ENCODE peak calls at places on chromosomes 11 and 22, in eight cellular contexts. O is fibroblast of lung, F is left colon, B is nucleus accumbens, A is NCI-H2081, H is right cardiac atrium, J is brain pericyte, C is NCI-H1092 treated with DMSO at 0.1 percent for 48 hours. P is an unnamed sample.
A peak's percentile ranks its signal among the peaks of the same experiment; 100 is the strongest.

GRCh38 chr22:50083462-50084081 is 1.7 kb downstream of the MLC1 start:
- DNase-seq in J (no peak), F (peak; percentile 17), A (no peak), O (no peak), H (no peak), B (no peak), C (no peak), P (no peak)

GRCh38 chr11:1486054-1486825 is at the start of gene MOB2:
- DNase-seq in H (peak; percentile 86), J (no peak), B (peak; percentile 63), A (no peak), F (peak; percentile 78), C (no peak), O (peak; percentile 7), P (no peak)

GRCh38 chr22:47318041-47318737 is 555.7 kb downstream of the TBC1D22A start:
- DNase-seq in C (no peak), H (no peak), O (no peak), J (no peak), A (no peak), F (no peak), B (no peak), P (no peak)

GRCh38 chr11:126511475-126512115 is 156.1 kb downstream of the ST3GAL4 start:
- DNase-seq in C (no peak), F (no peak), J (no peak), O (no peak), B (no peak), H (no peak), A (no peak), P (no peak)

GRCh38 chr22:35894464-35894878 is 134.2 kb downstream of the RBFOX2 start:
- DNase-seq in O (peak; percentile 60), B (no peak), A (no peak), C (no peak), F (peak; percentile 49), H (no peak), J (no peak), P (no peak)

GRCh38 chr22:39212721-39213376 is 31.9 kb downstream of the PDGFB start:
- DNase-seq in F (peak; percentile 10), B (no peak), H (no peak), A (no peak), J (no peak), O (peak; percentile 51), C (no peak), P (no peak)

GRCh38 chr11:64661146-64661545 is 61.9 kb downstream of the NRXN2 start:
- DNase-seq in B (no peak), J (peak; percentile 34), A (no peak), H (no peak), C (no peak), F (no peak), O (peak; percentile 56), P (no peak)

GRCh38 chr11:36558511-36559413 is 9.0 kb upstream of the RAG1 start:
- DNase-seq in C (no peak), B (no peak), O (no peak), A (no peak), H (no peak), F (no peak), J (no peak), P (no peak)

GRCh38 chr11:35911616-35912165 is 32.2 kb upstream of the LDLRAD3 start:
- DNase-seq in O (no peak), C (no peak), A (no peak), B (no peak), F (no peak), J (no peak), H (no peak), P (no peak)

GRCh38 chr11:12159351-12160099 is 49.1 kb downstream of the MICAL2 start:
- DNase-seq in O (peak; percentile 96), A (no peak), J (peak; percentile 77), F (no peak), B (peak; percentile 20), C (no peak), H (no peak), P (no peak)

GRCh38 chr11:12502950-12503579 is 125.7 kb downstream of the PARVA start:
- DNase-seq in C (no peak), O (peak; percentile 72), A (no peak), B (no peak), J (no peak), F (no peak), H (no peak), P (no peak)

GRCh38 chr11:109940816-109941215 is 152.4 kb upstream of the ZC3H12C start:
- DNase-seq in H (no peak), J (no peak), A (no peak), C (no peak), B (no peak), O (peak; percentile 81), F (no peak), P (no peak)

GRCh38 chr11:12090061-12090572 is 20.3 kb upstream of the MICAL2 start:
- DNase-seq in F (peak; percentile 51), H (no peak), O (peak; percentile 58), B (no peak), A (peak; percentile 16), J (no peak), C (no peak), P (no peak)

GRCh38 chr11:1936072-1936780 is 10.9 kb upstream of the MRPL23 start:
- DNase-seq in C (no peak), A (no peak), O (no peak), F (peak; percentile 10), B (no peak), J (no peak), H (peak; percentile 50), P (no peak)

GRCh38 chr11:7576671-7577225 is 62.9 kb downstream of the PPFIBP2 start:
- DNase-seq in A (no peak), J (peak; percentile 38), F (no peak), B (no peak), O (no peak), H (peak; percentile 86), C (no peak), P (no peak)

GRCh38 chr22:44682556-44683168 is 19.3 kb upstream of the PRR5 start:
- DNase-seq in O (no peak), J (no peak), C (no peak), H (peak; percentile 37), F (no peak), A (no peak), B (no peak), P (no peak)

GRCh38 chr11:2451336-2451735 is 6.5 kb downstream of the KCNQ1 start:
- DNase-seq in J (no peak), A (no peak), H (no peak), B (no peak), F (peak; percentile 17), C (no peak), O (no peak), P (no peak)

GRCh38 chr11:102846292-102846691 is 2.9 kb upstream of the MMP3 start:
- DNase-seq in H (no peak), A (no peak), B (no peak), F (no peak), C (no peak), O (no peak), J (no peak), P (no peak)

GRCh38 chr11:21066030-21066429 is 396.6 kb downstream of the NELL1 start:
- DNase-seq in O (no peak), J (no peak), F (no peak), C (no peak), H (no peak), B (no peak), A (no peak), P (no peak)

GRCh38 chr22:38327805-38328204 is 10.6 kb upstream of the CSNK1E start:
- DNase-seq in C (no peak), A (no peak), F (no peak), B (no peak), H (no peak), O (peak; percentile 43), J (no peak), P (no peak)

GRCh38 chr11:132332521-132332920 is 962.1 kb downstream of the NTM start:
- DNase-seq in J (no peak), C (no peak), B (no peak), A (peak; percentile 94), H (no peak), F (no peak), O (no peak), P (no peak)

GRCh38 chr11:131899954-131900580 is 529.7 kb downstream of the NTM start:
- DNase-seq in C (no peak), B (no peak), O (no peak), A (no peak), J (no peak), F (no peak), H (no peak), P (no peak)

GRCh38 chr11:128621491-128622136 is 34.3 kb upstream of the ETS1 start:
- DNase-seq in B (no peak), O (peak; percentile 97), H (no peak), J (peak; percentile 80), F (no peak), C (no peak), A (no peak), P (no peak)

GRCh38 chr11:31810779-31811647 is at the start of gene PAX6:
- DNase-seq in A (peak; percentile 98), H (peak; percentile 63), F (peak; percentile 51), B (peak; percentile 84), J (no peak), O (no peak), C (peak; percentile 88), P (peak; percentile 80)

GRCh38 chr22:20763630-20764029 is 10.3 kb upstream of the SERPIND1 start:
- DNase-seq in C (no peak), B (no peak), A (no peak), O (no peak), F (no peak), H (no peak), J (no peak), P (no peak)

GRCh38 chr11:72239849-72240460 is 4.0 kb downstream of the PHOX2A start:
- DNase-seq in F (peak; percentile 62), A (peak; percentile 57), C (peak; percentile 54), O (peak; percentile 26), H (peak; percentile 89), J (no peak), B (no peak), P (no peak)

GRCh38 chr22:27937453-27937852 is 18.4 kb upstream of the PITPNB start:
- DNase-seq in F (no peak), O (no peak), J (no peak), C (no peak), A (no peak), H (no peak), B (no peak), P (no peak)

GRCh38 chr11:61785837-61786402 is 6.5 kb downstream of the TMEM258 start:
- DNase-seq in B (no peak), O (no peak), F (no peak), H (no peak), J (no peak), C (no peak), A (no peak), P (no peak)

GRCh38 chr11:103792981-103793468 is 243.4 kb upstream of the DDI1 start:
- DNase-seq in H (no peak), F (no peak), J (no peak), B (no peak), C (no peak), O (peak; percentile 69), A (no peak), P (no peak)

GRCh38 chr11:113856966-113857759 is 18.2 kb downstream of the USP28 start:
- DNase-seq in B (no peak), F (no peak), H (no peak), O (no peak), A (no peak), J (no peak), C (no peak), P (no peak)

GRCh38 chr22:36222887-36223450 is 16.4 kb downstream of the APOL2 start:
- DNase-seq in B (no peak), C (no peak), H (no peak), A (no peak), J (no peak), O (no peak), F (no peak), P (no peak)